ENCODE peak calls at places on chromosomes 12 and 14, in seven cellular contexts. Z is stimulated activated CD4-positive, alpha-beta T cell treated with anti-CD3 and anti-CD28 coated beads, Interleukin-2, amount 100 ng/mL, for 48 hours; D is germinal center; N is NCI-H2081 treated with DMSO at 0.1 percent for 48 hours; G is hypothalamus; A is HEK293T; K is C1 segment of cervical spinal cord. W is an unnamed sample.

GRCh38 chr14:92491782-92492181 is 21.8 kb upstream of the RIN3 start:
- DNase-seq in G (no peak), N (no peak), D (no peak), Z (no peak), K (no peak), A (no peak), W (no peak)

GRCh38 chr14:20302042-20302761 is 3.5 kb downstream of the TTC5 start:
- DNase-seq in G (no peak), K (no peak), N (no peak), A (no peak), D (no peak), Z (no peak), W (no peak)

GRCh38 chr12:10363922-10364838 is 25.7 kb downstream of the KLRK1 start:
- DNase-seq in A (no peak), D (peak; percentile 33), N (no peak), G (peak; percentile 65), Z (peak; percentile 13), K (peak; percentile 64), W (peak; percentile 80)

GRCh38 chr14:28058012-28058296 is 708.6 kb upstream of the FOXG1 start:
- DNase-seq in Z (no peak), K (no peak), A (no peak), N (no peak), G (no peak), D (no peak), W (no peak)

GRCh38 chr12:5258498-5258897 is 173.4 kb upstream of the NTF3 start:
- DNase-seq in A (no peak), N (no peak), Z (no peak), K (no peak), G (no peak), D (no peak), W (no peak)

GRCh38 chr12:123284669-123285068 is 13.0 kb upstream of the CDK2AP1 start:
- DNase-seq in K (no peak), Z (no peak), G (no peak), N (no peak), D (no peak), A (no peak), W (no peak)

GRCh38 chr12:55658635-55659391 is 22.1 kb downstream of the OR10P1 start:
- DNase-seq in A (no peak), G (no peak), D (no peak), K (no peak), Z (no peak), N (no peak), W (no peak)

GRCh38 chr12:57238854-57239554 is 9.5 kb downstream of the SHMT2 start:
- DNase-seq in D (peak; percentile 93), G (peak; percentile 83), Z (peak; percentile 95), K (peak; percentile 87), A (peak; percentile 91), N (peak; percentile 27), W (peak; percentile 78)

GRCh38 chr14:24146622-24146977 is 190 bp upstream of the PSME2 start:
- DNase-seq in G (peak; percentile 82), N (peak; percentile 71), K (peak; percentile 82), D (peak; percentile 92), Z (peak; percentile 86), A (peak; percentile 93), W (peak; percentile 88)

GRCh38 chr14:28406181-28406580 is 360.4 kb upstream of the FOXG1 start:
- DNase-seq in G (no peak), N (no peak), D (no peak), A (no peak), K (no peak), Z (no peak), W (no peak)

GRCh38 chr14:52080171-52080800 is 11.4 kb upstream of the NID2 start:
- DNase-seq in G (no peak), D (no peak), A (no peak), K (no peak), N (no peak), Z (no peak), W (no peak)

GRCh38 chr12:131176926-131177325 is 223.2 kb downstream of the ADGRD1 start:
- DNase-seq in K (no peak), N (no peak), A (no peak), G (no peak), D (no peak), Z (no peak), W (no peak)